ENCODE peak calls at places on chromosomes 2 and 18, in five cellular contexts. One of them, this sample, is unnamed.

GRCh38 chr18:48321586-48321985 is 87.6 kb downstream of the ZBTB7C start:
- DNase-seq in MM.1S: no peak
- DNase-seq in CD8-positive, alpha-beta T cell: no peak
- DNase-seq in fibroblast of villous mesenchyme: no peak
- DNase-seq in astrocyte of the spinal cord: no peak
- DNase-seq in this sample: no peak

GRCh38 chr18:24427484-24427883 is 1.0 kb downstream of the IMPACT start:
- DNase-seq in MM.1S: no peak
- DNase-seq in CD8-positive, alpha-beta T cell: no peak
- DNase-seq in fibroblast of villous mesenchyme: no peak
- DNase-seq in astrocyte of the spinal cord: peak; percentile 7
- DNase-seq in this sample: peak; percentile 55

GRCh38 chr2:117272975-117273671 is 541.4 kb upstream of the DDX18 start:
- DNase-seq in MM.1S: no peak
- DNase-seq in CD8-positive, alpha-beta T cell: no peak
- DNase-seq in fibroblast of villous mesenchyme: no peak
- DNase-seq in astrocyte of the spinal cord: no peak
- DNase-seq in this sample: peak; percentile 0

GRCh38 chr18:11167778-11168177 is 18.4 kb upstream of the PIEZO2 start:
- DNase-seq in MM.1S: no peak
- DNase-seq in CD8-positive, alpha-beta T cell: no peak
- DNase-seq in fibroblast of villous mesenchyme: peak; percentile 46
- DNase-seq in astrocyte of the spinal cord: peak; percentile 51
- DNase-seq in this sample: peak; percentile 95

GRCh38 chr2:27308359-27308875 is at the start of gene UCN:
- DNase-seq in MM.1S: no peak
- DNase-seq in CD8-positive, alpha-beta T cell: no peak
- DNase-seq in fibroblast of villous mesenchyme: peak; percentile 32
- DNase-seq in astrocyte of the spinal cord: peak; percentile 17
- DNase-seq in this sample: peak; percentile 60

GRCh38 chr18:50817898-50818250 is 1.9 kb downstream of the MRO start:
- DNase-seq in MM.1S: no peak
- DNase-seq in CD8-positive, alpha-beta T cell: no peak
- DNase-seq in fibroblast of villous mesenchyme: peak; percentile 8
- DNase-seq in astrocyte of the spinal cord: peak; percentile 69
- DNase-seq in this sample: peak; percentile 75

GRCh38 chr2:47029737-47030524 is 114.3 kb upstream of the MCFD2 start:
- DNase-seq in MM.1S: no peak
- DNase-seq in CD8-positive, alpha-beta T cell: no peak
- DNase-seq in fibroblast of villous mesenchyme: no peak
- DNase-seq in astrocyte of the spinal cord: peak; percentile 54
- DNase-seq in this sample: no peak

GRCh38 chr2:88067598-88067997 is at the start of gene SMYD1:
- DNase-seq in MM.1S: no peak
- DNase-seq in CD8-positive, alpha-beta T cell: no peak
- DNase-seq in fibroblast of villous mesenchyme: no peak
- DNase-seq in astrocyte of the spinal cord: no peak
- DNase-seq in this sample: no peak

GRCh38 chr2:134774786-134775641 is 56.2 kb upstream of the TMEM163 start:
- DNase-seq in MM.1S: no peak
- DNase-seq in CD8-positive, alpha-beta T cell: no peak
- DNase-seq in fibroblast of villous mesenchyme: no peak
- DNase-seq in astrocyte of the spinal cord: no peak
- DNase-seq in this sample: no peak

GRCh38 chr18:24274822-24275221 is 122.8 kb downstream of the OSBPL1A start:
- DNase-seq in MM.1S: no peak
- DNase-seq in CD8-positive, alpha-beta T cell: no peak
- DNase-seq in fibroblast of villous mesenchyme: no peak
- DNase-seq in astrocyte of the spinal cord: no peak
- DNase-seq in this sample: no peak

GRCh38 chr18:8450013-8450412 is 159.2 kb upstream of the RAB12 start:
- DNase-seq in MM.1S: no peak
- DNase-seq in CD8-positive, alpha-beta T cell: no peak
- DNase-seq in fibroblast of villous mesenchyme: peak; percentile 7
- DNase-seq in astrocyte of the spinal cord: no peak
- DNase-seq in this sample: peak; percentile 13

GRCh38 chr2:64201086-64201627 is 56.9 kb upstream of the PELI1 start:
- DNase-seq in MM.1S: no peak
- DNase-seq in CD8-positive, alpha-beta T cell: no peak
- DNase-seq in fibroblast of villous mesenchyme: no peak
- DNase-seq in astrocyte of the spinal cord: no peak
- DNase-seq in this sample: peak; percentile 55

GRCh38 chr2:236570081-236570979 is 705 bp downstream of the ACKR3 start:
- DNase-seq in MM.1S: no peak
- DNase-seq in CD8-positive, alpha-beta T cell: no peak
- DNase-seq in fibroblast of villous mesenchyme: no peak
- DNase-seq in astrocyte of the spinal cord: peak; percentile 27
- DNase-seq in this sample: no peak
- H3K4me3 ChIP-seq in MM.1S: peak overlapping the region; percentile 41
- H3K4me3 ChIP-seq in CD8-positive, alpha-beta T cell: no peak overlapping the region
- H3K4me3 ChIP-seq in fibroblast of villous mesenchyme: no peak overlapping the region
- H3K4me3 ChIP-seq in astrocyte of the spinal cord: peak overlapping the region; percentile 50
- H3K4me3 ChIP-seq in this sample: peak overlapping the region; percentile 38

DNA sequence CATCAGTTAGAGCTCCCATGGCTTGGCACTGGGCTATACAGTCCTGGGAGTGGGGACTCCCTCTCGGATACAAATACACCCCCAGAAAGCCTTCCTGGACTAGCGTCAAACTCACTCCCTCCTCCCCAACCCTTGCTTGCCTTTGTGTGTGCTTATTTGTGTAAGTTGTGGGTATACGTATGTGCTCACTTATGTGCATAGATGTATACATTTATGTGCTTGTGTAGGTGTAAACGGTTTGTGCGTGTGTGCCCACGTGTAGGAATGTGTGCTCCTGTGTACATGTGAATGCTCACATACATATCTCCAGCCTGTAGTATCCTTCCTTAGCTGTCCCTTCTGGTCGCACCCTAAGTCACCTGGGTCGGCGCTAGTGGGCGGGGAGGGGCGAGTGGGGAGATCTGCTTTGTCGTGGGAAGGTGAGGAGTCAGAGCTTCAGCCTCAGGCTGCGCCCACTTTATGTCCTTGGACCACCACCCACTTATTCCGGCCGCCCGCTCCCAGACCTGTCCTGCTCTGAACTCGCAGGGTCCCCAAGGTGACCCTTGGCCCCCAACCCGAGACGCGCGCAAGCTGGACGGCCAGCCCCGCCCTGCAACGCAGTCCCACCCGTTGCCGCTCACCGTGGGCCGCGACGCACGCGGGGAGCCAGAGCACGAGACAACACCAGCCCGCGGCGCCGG is 427 bp downstream of the PRADC1 start:
- DNase-seq in MM.1S: peak; percentile 58
- DNase-seq in CD8-positive, alpha-beta T cell: no peak
- DNase-seq in fibroblast of villous mesenchyme: no peak
- DNase-seq in astrocyte of the spinal cord: no peak
- DNase-seq in this sample: no peak
- TF ChIP-seq CTCF in MM.1S: peak; percentile 31
- TF ChIP-seq CTCF in CD8-positive, alpha-beta T cell: no peak
- TF ChIP-seq CTCF in fibroblast of villous mesenchyme: no peak
- TF ChIP-seq CTCF in astrocyte of the spinal cord: no peak
- TF ChIP-seq CTCF in this sample: no peak

GRCh38 chr2:71578665-71579371 is 125.5 kb downstream of the DYSF start:
- DNase-seq in MM.1S: no peak
- DNase-seq in CD8-positive, alpha-beta T cell: no peak
- DNase-seq in fibroblast of villous mesenchyme: peak; percentile 30
- DNase-seq in astrocyte of the spinal cord: no peak
- DNase-seq in this sample: peak; percentile 15
- H3K4me3 ChIP-seq in MM.1S: no peak overlapping the region
- H3K4me3 ChIP-seq in CD8-positive, alpha-beta T cell: no peak overlapping the region
- H3K4me3 ChIP-seq in fibroblast of villous mesenchyme: no peak overlapping the region
- H3K4me3 ChIP-seq in astrocyte of the spinal cord: no peak overlapping the region
- H3K4me3 ChIP-seq in this sample: no peak overlapping the region

GRCh38 chr2:75241696-75242095 is 42.4 kb upstream of the TACR1 start:
- DNase-seq in MM.1S: peak; percentile 38
- DNase-seq in CD8-positive, alpha-beta T cell: no peak
- DNase-seq in fibroblast of villous mesenchyme: peak; percentile 33
- DNase-seq in astrocyte of the spinal cord: peak; percentile 7
- DNase-seq in this sample: peak; percentile 59
- TF ChIP-seq CTCF in MM.1S: peak; percentile 69
- TF ChIP-seq CTCF in CD8-positive, alpha-beta T cell: no peak
- TF ChIP-seq CTCF in fibroblast of villous mesenchyme: peak; percentile 40
- TF ChIP-seq CTCF in astrocyte of the spinal cord: peak; percentile 34
- TF ChIP-seq CTCF in this sample: peak; percentile 61

GRCh38 chr18:34483198-34483597 is 226.9 kb upstream of the DTNA start:
- DNase-seq in MM.1S: no peak
- DNase-seq in CD8-positive, alpha-beta T cell: no peak
- DNase-seq in fibroblast of villous mesenchyme: no peak
- DNase-seq in astrocyte of the spinal cord: no peak
- DNase-seq in this sample: no peak

GRCh38 chr18:34482204-34482603 is 227.9 kb upstream of the DTNA start:
- DNase-seq in MM.1S: no peak
- DNase-seq in CD8-positive, alpha-beta T cell: no peak
- DNase-seq in fibroblast of villous mesenchyme: no peak
- DNase-seq in astrocyte of the spinal cord: no peak
- DNase-seq in this sample: no peak
- H3K4me3 ChIP-seq in MM.1S: no peak overlapping the region
- H3K4me3 ChIP-seq in CD8-positive, alpha-beta T cell: no peak overlapping the region
- H3K4me3 ChIP-seq in fibroblast of villous mesenchyme: no peak overlapping the region
- H3K4me3 ChIP-seq in astrocyte of the spinal cord: no peak overlapping the region
- H3K4me3 ChIP-seq in this sample: no peak overlapping the region

GRCh38 chr2:10721344-10722251 is at the start of gene ATP6V1C2:
- DNase-seq in MM.1S: peak; percentile 85
- DNase-seq in CD8-positive, alpha-beta T cell: no peak
- DNase-seq in fibroblast of villous mesenchyme: no peak
- DNase-seq in astrocyte of the spinal cord: no peak
- DNase-seq in this sample: no peak
- TF ChIP-seq CTCF in MM.1S: no peak
- TF ChIP-seq CTCF in CD8-positive, alpha-beta T cell: no peak
- TF ChIP-seq CTCF in fibroblast of villous mesenchyme: no peak
- TF ChIP-seq CTCF in astrocyte of the spinal cord: no peak
- TF ChIP-seq CTCF in this sample: no peak

DNA sequence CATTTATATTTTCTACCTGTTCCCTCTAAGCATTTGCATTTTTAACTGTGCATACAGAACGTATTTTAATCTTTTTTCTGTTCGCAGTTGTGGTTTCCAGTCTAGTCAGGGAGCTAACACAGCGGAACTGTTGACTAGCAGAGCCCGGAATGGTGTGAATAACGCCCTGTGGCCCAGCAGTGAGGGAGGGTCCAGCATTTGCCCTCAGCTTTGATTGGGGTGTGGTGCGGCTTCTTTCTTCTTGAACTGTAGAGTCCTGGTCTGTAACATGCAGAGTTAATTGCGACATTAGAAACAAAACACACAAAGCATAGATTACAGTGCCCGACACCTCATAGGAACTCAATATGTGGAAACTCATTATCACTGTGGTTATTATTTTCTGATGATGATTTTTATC is 253.5 kb downstream of the SOX11 start:
- DNase-seq in MM.1S: no peak
- DNase-seq in CD8-positive, alpha-beta T cell: no peak
- DNase-seq in fibroblast of villous mesenchyme: no peak
- DNase-seq in astrocyte of the spinal cord: no peak
- DNase-seq in this sample: no peak
- H3K4me3 ChIP-seq in MM.1S: no peak overlapping the region
- H3K4me3 ChIP-seq in CD8-positive, alpha-beta T cell: no peak overlapping the region
- H3K4me3 ChIP-seq in fibroblast of villous mesenchyme: no peak overlapping the region
- H3K4me3 ChIP-seq in astrocyte of the spinal cord: no peak overlapping the region
- H3K4me3 ChIP-seq in this sample: no peak overlapping the region

DNA sequence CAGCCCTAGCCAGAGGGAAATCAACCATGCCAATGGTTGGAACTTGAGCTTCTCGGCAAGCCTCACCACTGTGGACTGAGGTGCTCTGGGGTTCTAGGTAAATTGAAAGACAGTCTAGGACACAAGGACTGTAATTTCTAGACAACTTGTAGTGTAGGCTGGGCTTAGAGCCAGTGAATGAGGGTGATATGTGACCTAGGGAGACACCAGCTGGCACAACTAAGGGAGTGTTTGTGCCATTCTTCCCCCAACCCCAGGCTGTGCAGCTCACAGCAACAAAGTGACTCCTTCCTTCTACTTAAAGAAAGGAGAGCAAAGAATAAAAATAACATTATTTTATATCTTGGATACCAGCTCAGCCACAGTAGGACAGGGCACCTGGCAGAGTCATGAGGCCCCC is 1690.7 kb upstream of the TMEFF2 start:
- DNase-seq in MM.1S: no peak
- DNase-seq in CD8-positive, alpha-beta T cell: no peak
- DNase-seq in fibroblast of villous mesenchyme: no peak
- DNase-seq in astrocyte of the spinal cord: no peak
- DNase-seq in this sample: peak; percentile 8
- TF ChIP-seq CTCF in MM.1S: no peak
- TF ChIP-seq CTCF in CD8-positive, alpha-beta T cell: no peak
- TF ChIP-seq CTCF in fibroblast of villous mesenchyme: no peak
- TF ChIP-seq CTCF in astrocyte of the spinal cord: no peak
- TF ChIP-seq CTCF in this sample: no peak

DNA sequence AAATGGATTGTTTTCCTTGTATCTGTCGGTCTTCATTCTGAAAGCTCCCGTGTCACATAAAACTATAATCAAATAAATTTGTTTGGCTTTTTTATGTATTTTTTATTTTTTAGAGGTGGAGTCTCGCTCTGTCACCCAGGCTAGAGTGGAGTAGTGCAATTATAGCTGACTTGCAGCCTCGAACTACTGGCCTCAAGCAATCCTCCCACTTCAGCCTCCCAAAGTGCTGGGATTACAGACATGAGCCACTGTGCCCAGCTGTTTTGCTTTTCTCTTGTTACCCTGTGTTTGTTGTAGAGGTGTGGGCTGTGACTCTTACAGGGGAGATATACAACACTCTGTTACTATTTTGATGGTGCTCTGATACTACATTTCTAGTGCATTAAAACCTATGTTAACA is 2.2 kb downstream of the GALM start:
- DNase-seq in MM.1S: no peak
- DNase-seq in CD8-positive, alpha-beta T cell: no peak
- DNase-seq in fibroblast of villous mesenchyme: no peak
- DNase-seq in astrocyte of the spinal cord: no peak
- DNase-seq in this sample: no peak
- H3K4me3 ChIP-seq in MM.1S: peak overlapping the region; percentile 80
- H3K4me3 ChIP-seq in CD8-positive, alpha-beta T cell: no peak overlapping the region
- H3K4me3 ChIP-seq in fibroblast of villous mesenchyme: no peak overlapping the region
- H3K4me3 ChIP-seq in astrocyte of the spinal cord: no peak overlapping the region
- H3K4me3 ChIP-seq in this sample: no peak overlapping the region

DNA sequence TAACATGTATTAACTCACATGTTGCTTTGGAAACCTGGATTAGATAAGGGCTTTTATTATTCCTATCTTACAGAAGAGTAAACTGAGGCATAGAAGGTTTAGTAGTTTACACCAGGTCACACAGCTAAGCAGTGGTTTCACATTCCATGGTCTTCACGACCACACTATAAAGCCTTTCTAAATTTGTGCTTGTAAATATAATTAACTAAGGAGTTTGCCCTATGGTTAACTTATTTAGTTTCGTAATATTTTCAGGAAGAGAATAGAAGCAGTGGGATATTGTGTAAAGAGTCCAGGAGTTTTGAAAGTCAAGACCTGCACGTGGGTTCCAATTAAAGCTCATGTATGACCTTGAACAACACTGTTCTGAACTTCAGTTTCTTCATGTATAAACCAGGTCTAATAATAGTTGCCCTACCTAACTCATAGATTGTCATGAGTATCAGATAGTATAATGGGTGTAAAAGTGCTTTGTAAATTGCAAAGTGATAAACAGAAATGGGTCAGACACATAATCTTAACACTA is 19.5 kb upstream of the SOS1 start:
- DNase-seq in MM.1S: no peak
- DNase-seq in CD8-positive, alpha-beta T cell: no peak
- DNase-seq in fibroblast of villous mesenchyme: peak; percentile 54
- DNase-seq in astrocyte of the spinal cord: no peak
- DNase-seq in this sample: no peak
- TF ChIP-seq CTCF in MM.1S: no peak
- TF ChIP-seq CTCF in CD8-positive, alpha-beta T cell: no peak
- TF ChIP-seq CTCF in fibroblast of villous mesenchyme: no peak
- TF ChIP-seq CTCF in astrocyte of the spinal cord: no peak
- TF ChIP-seq CTCF in this sample: no peak

This sample was measured in choroid plexus epithelial cell.